ENCODE peak calls at places on chromosomes 16 and 17, in eight cellular contexts. O is SK-N-SH, X is sigmoid colon, J is A549, Q is ovary, C is transverse colon, S is esophagus muscularis mucosa, D is tibial nerve. W is an unnamed sample.

GRCh38 chr17:48718781-48719641 is 3.3 kb downstream of the PRAC1 start:
- DNase-seq in X (peak), C (no peak), O (peak), S (no peak), Q (no peak), D (no peak), J (no peak), W (peak)

GRCh38 chr16:3112058-3112880 is at the start of gene ZNF205:
- DNase-seq in C (peak), X (peak), O (peak), Q (peak), S (no peak), J (peak), D (peak), W (peak)

GRCh38 chr17:51064061-51064735 is 56.5 kb downstream of the SPAG9 start:
- DNase-seq in C (no peak), O (no peak), X (no peak), J (no peak), D (no peak), S (no peak), Q (no peak), W (no peak)

GRCh38 chr17:65362826-65363225 is 198.6 kb downstream of the AXIN2 start:
- DNase-seq in S (no peak), C (no peak), O (no peak), X (no peak), Q (no peak), J (no peak), D (no peak), W (no peak)

GRCh38 chr17:13031718-13032350 is 14.0 kb upstream of the ELAC2 start:
- DNase-seq in J (peak), S (no peak), O (peak), X (peak), D (no peak), C (peak), Q (peak), W (peak)

GRCh38 chr17:7280519-7281073 is 922 bp upstream of the SLC2A4 start:
- DNase-seq in D (peak), O (peak), Q (peak), S (peak), J (peak), C (peak), X (peak), W (peak)

GRCh38 chr16:88773812-88774291 is 11.2 kb downstream of the PIEZO1 start:
- DNase-seq in C (peak), J (no peak), X (peak), O (no peak), S (no peak), D (no peak), Q (peak), W (no peak)

GRCh38 chr17:45223541-45224528 is 2.1 kb downstream of the FMNL1 start:
- DNase-seq in C (no peak), D (no peak), Q (no peak), S (no peak), J (no peak), X (no peak), O (no peak), W (no peak)

GRCh38 chr16:67034478-67034877 is 5.5 kb downstream of the CBFB start:
- DNase-seq in D (no peak), S (no peak), C (no peak), Q (no peak), J (no peak), O (no peak), X (no peak), W (no peak)

GRCh38 chr16:9625122-9625521 is 533.7 kb downstream of the HAPSTR1 start:
- DNase-seq in O (no peak), X (no peak), C (no peak), J (no peak), Q (no peak), D (no peak), S (no peak), W (no peak)

GRCh38 chr17:63675607-63676539 is 24.1 kb downstream of the LIMD2 start:
- DNase-seq in Q (peak), J (peak), X (peak), D (peak), S (no peak), C (peak), O (peak), W (no peak)

GRCh38 chr16:79560923-79561322 is 39.6 kb downstream of the MAF start:
- DNase-seq in C (no peak), J (no peak), O (no peak), S (no peak), Q (no peak), X (no peak), D (no peak), W (no peak)

GRCh38 chr17:44932096-44932495 is 15.5 kb downstream of the KIF18B start:
- DNase-seq in X (peak), Q (no peak), S (no peak), J (no peak), D (no peak), O (peak), C (no peak), W (no peak)

GRCh38 chr17:30413109-30413508 is 34.4 kb downstream of the CPD start:
- DNase-seq in X (no peak), C (no peak), J (no peak), D (no peak), S (no peak), Q (no peak), O (no peak), W (no peak)

GRCh38 chr17:68431661-68432071 is 25.6 kb downstream of the WIPI1 start:
- DNase-seq in X (no peak), D (no peak), O (peak), Q (no peak), C (no peak), S (no peak), J (peak), W (peak)

GRCh38 chr16:11586856-11587642 is at the start of gene LITAF:
- DNase-seq in Q (peak), C (peak), X (peak), O (peak), S (no peak), D (peak), J (peak), W (peak)

GRCh38 chr16:72878301-72879269 is 169.3 kb downstream of the ZFHX3 start:
- DNase-seq in Q (no peak), X (no peak), O (peak), J (no peak), D (no peak), C (no peak), S (no peak), W (no peak)

GRCh38 chr17:41529491-41529915 is 1.4 kb upstream of the KRT19 start:
- DNase-seq in J (no peak), S (no peak), O (peak), C (no peak), X (no peak), D (no peak), Q (no peak), W (no peak)

GRCh38 chr16:2964416-2965223 is 545 bp downstream of the KREMEN2 start:
- DNase-seq in C (peak), X (no peak), O (peak), D (no peak), S (no peak), Q (no peak), J (peak), W (peak)

GRCh38 chr16:53598513-53599266 is 95.7 kb upstream of the AKTIP start:
- DNase-seq in S (no peak), Q (no peak), O (no peak), J (no peak), D (no peak), X (no peak), C (no peak), W (no peak)

GRCh38 chr17:3542410-3543088 is 15.1 kb downstream of the TRPV3 start:
- DNase-seq in O (no peak), C (no peak), J (no peak), D (no peak), Q (no peak), S (no peak), X (no peak), W (peak)

GRCh38 chr17:58184308-58184985 is 8.1 kb upstream of the EPX start:
- DNase-seq in C (no peak), O (peak), Q (no peak), S (no peak), J (no peak), D (no peak), X (no peak), W (no peak)

GRCh38 chr17:70029019-70029767 is 45.8 kb upstream of the KCNJ16 start:
- DNase-seq in X (no peak), S (no peak), C (no peak), D (no peak), O (no peak), Q (no peak), J (no peak), W (no peak)

GRCh38 chr17:53032861-53033271 is 789.9 kb upstream of the KIF2B start:
- DNase-seq in J (peak), D (no peak), X (no peak), S (no peak), C (peak), Q (no peak), O (peak), W (no peak)

GRCh38 chr17:78900816-78901215 is 2.2 kb downstream of the CEP295NL start:
- DNase-seq in D (no peak), J (no peak), Q (no peak), C (no peak), O (no peak), X (no peak), S (no peak), W (no peak)
- TF ChIP-seq EP300 in D (no peak), J (no peak), Q (no peak), C (no peak), O (no peak), X (no peak), S (no peak), W (no peak)

GRCh38 chr17:1181769-1182137 is 2.0 kb upstream of the ABR start:
- DNase-seq in Q (no peak), X (no peak), O (no peak), D (no peak), J (no peak), S (no peak), C (no peak), W (no peak)

GRCh38 chr17:1180434-1180742 is 607 bp upstream of the ABR start:
- DNase-seq in S (no peak), X (no peak), Q (no peak), C (no peak), D (no peak), O (no peak), J (no peak), W (no peak)

GRCh38 chr17:1180958-1181768 is 1.4 kb upstream of the ABR start:
- DNase-seq in D (no peak), J (no peak), C (no peak), O (no peak), Q (peak), S (no peak), X (no peak), W (no peak)

GRCh38 chr17:1179112-1179634 is 608 bp downstream of the ABR start:
- DNase-seq in C (no peak), X (no peak), S (no peak), D (no peak), J (no peak), O (peak), Q (peak), W (no peak)

DNA sequence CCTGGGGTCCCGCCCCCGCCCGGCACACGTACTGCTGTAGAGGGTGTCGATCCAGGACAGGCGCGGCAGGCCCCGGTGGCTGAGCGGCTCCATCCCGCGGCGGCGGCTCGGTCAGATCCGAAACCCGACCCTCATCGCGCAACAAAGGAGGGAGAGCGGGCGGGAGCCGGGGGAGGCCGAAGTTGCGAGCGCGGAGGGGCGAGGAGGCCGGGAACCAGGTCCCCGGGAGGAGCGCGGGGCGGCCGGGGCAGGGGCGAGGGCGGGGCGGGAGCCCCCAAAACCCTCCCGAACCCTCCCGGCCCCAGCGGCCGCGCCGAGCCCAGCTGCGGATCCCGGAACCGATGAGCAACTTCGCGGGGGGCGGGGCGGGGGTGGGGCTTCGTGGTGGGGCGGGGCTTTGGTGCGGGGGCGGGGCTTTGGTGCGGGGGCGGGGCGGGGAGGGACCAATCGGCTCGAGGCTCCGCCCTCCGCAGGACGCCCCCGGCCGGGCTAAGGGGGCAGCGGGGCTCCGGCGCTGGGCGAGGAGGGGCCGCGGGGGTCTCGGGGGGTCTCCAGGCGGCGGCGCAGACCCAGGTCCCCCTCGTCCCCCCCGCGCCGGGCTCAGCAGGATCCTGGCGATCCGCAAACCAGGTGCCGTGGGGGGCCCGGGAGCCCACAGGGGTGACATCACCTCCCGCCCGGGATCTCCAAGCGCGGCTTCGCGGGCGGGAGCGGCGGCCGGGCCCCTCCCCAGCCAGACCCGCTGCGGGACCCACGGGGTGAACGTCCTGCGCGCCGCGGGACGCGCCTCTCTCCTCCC is at the start of gene ABR:
- DNase-seq in Q (peak), X (peak), J (no peak), C (peak), D (no peak), O (peak), S (no peak), W (peak)
- TF ChIP-seq EP300 in Q (no peak), X (no peak), J (no peak), C (no peak), D (no peak), O (no peak), S (no peak), W (no peak)

GRCh38 chr16:19486744-19487325 is 35.1 kb downstream of the GDE1 start:
- DNase-seq in O (no peak), Q (no peak), C (no peak), J (peak), X (no peak), S (no peak), D (no peak), W (no peak)

GRCh38 chr16:19490619-19491018 is 31.3 kb downstream of the GDE1 start:
- DNase-seq in X (no peak), O (no peak), J (no peak), Q (no peak), C (no peak), D (no peak), S (no peak), W (no peak)

GRCh38 chr16:19488213-19488640 is 33.7 kb downstream of the GDE1 start:
- DNase-seq in S (no peak), D (no peak), J (no peak), Q (no peak), X (no peak), C (peak), O (no peak), W (no peak)
- TF ChIP-seq EP300 in S (no peak), D (no peak), J (no peak), Q (no peak), X (no peak), C (no peak), O (no peak), W (no peak)

DNA sequence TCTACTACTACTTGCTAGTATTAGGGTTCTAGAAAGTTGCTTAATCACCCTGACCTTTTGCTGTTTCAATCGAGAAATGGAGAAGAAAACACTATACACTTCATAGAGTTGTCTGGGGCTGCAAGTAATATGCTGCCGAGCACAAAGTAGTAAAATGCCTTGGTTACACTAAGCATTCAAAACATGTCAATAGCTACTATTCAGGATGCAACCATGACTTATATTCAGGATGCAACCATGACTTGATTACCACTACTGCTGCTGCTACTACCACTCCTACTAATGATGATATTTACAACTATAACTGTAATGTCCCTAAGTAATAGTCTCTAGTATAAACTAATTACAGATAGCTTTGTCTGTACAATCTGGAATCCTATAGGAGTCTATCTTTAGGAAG is 35.3 kb downstream of the ADAMTS18 start:
- DNase-seq in J (no peak), S (no peak), D (no peak), X (no peak), Q (no peak), C (no peak), O (no peak), W (no peak)
- TF ChIP-seq EP300 in J (no peak), S (no peak), D (no peak), X (no peak), Q (no peak), C (no peak), O (no peak), W (no peak)

W was measured in suprapubic skin.